ENCODE peak calls at places on chromosomes 1 and 21, in four cellular contexts. F is HCT116, M is tibial nerve, A is uterus. N is an unnamed sample.
A peak's percentile ranks its signal among the peaks of the same experiment; 100 is the strongest.

GRCh38 chr1:177945943-177946650 is 23.8 kb downstream of the SEC16B start:
- DNase-seq in M (peak; percentile 24), F (peak; percentile 44), A (peak; percentile 57), N (peak; percentile 47)

GRCh38 chr1:43324810-43325209 is 12.8 kb upstream of the MPL start:
- DNase-seq in A (no peak), F (no peak), M (no peak), N (no peak)

GRCh38 chr1:180975551-180975950 is 47.1 kb downstream of the STX6 start:
- DNase-seq in F (no peak), M (no peak), A (no peak), N (no peak)

GRCh38 chr1:200670215-200671118 is 760 bp upstream of the DDX59 start:
- DNase-seq in A (no peak), M (peak; percentile 45), F (peak; percentile 69), N (peak; percentile 45)

GRCh38 chr21:40844935-40845334 is 2.0 kb downstream of the DSCAM start:
- DNase-seq in M (no peak), F (no peak), A (no peak), N (no peak)

GRCh38 chr21:46111193-46111571 is 13.3 kb downstream of the COL6A2 start:
- DNase-seq in M (no peak), F (no peak), A (no peak), N (no peak)

GRCh38 chr1:167905182-167905581 is 8.8 kb downstream of the ADCY10 start:
- DNase-seq in M (no peak), A (no peak), F (no peak), N (no peak)

GRCh38 chr1:150066838-150067183 is 765 bp upstream of the VPS45 start:
- DNase-seq in F (no peak), A (no peak), M (no peak), N (no peak)

GRCh38 chr1:54228638-54229079 is 28.7 kb downstream of the MRPL37 start:
- DNase-seq in F (no peak), M (no peak), A (no peak), N (no peak)

GRCh38 chr1:96060621-96061020 is 661.0 kb upstream of the PTBP2 start:
- DNase-seq in M (no peak), F (no peak), A (no peak), N (no peak)

GRCh38 chr1:230836801-230837200 is 31.5 kb downstream of the C1orf198 start:
- DNase-seq in F (no peak), M (no peak), A (no peak), N (no peak)
- TF ChIP-seq POLR2A in F (no peak), M (no peak), A (no peak), N (no peak)

DNA sequence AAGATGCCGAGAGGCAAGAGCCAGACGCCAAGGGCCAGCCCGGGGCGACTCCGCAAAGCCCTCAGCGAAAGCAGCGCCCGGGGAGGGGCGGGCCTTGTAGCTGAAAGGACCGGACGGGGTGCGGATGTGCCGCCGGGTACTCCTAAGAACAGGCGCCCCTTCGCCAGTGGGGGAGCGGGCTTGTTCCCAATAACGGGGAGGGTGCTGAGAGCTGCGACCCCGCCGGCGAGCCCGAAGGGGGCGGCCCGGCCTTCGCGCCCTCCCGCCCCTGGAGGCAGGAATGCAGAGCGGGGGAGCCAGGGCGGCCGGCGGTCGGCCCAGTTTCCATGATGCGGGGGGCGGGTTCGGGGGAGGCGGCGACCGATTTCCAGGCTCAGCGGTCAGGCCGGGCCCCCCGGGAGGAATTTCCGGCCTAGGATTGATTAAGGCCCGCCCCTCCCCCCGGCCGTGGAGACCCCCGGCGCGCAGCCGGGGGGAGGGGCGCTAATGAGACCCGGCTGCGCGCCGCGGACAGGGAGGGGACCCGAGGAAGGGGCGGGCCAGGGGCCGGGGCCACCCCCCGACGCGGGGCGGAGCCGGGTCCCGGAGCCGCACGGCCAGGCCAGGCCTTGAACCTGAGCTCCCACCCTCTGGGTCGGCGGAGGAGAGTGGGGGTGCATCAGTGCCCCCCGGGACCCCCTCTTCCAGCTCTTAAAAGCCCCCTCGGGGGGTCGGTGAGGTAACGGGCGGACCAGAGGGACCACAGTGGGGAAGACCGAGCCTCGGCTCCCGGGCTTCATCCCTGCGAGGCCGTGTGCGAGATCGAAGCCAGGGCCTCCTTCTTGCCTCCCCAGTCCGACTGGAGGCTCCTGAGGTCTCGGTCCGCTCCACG is 898 bp upstream of the TMEM200B start:
- DNase-seq in F (peak; percentile 46), A (peak; percentile 90), M (peak; percentile 82), N (peak; percentile 74)
- TF ChIP-seq POLR2A in F (no peak), A (peak; percentile 89), M (peak; percentile 59), N (peak; percentile 20)

GRCh38 chr1:119635801-119636390 is 12.2 kb downstream of the ZNF697 start:
- DNase-seq in A (no peak), M (no peak), F (no peak), N (no peak)
- TF ChIP-seq POLR2A in A (no peak), M (no peak), F (no peak), N (no peak)

GRCh38 chr1:236066828-236067386 is 2.0 kb upstream of the NID1 start:
- DNase-seq in F (no peak), M (peak; percentile 55), A (peak; percentile 69), N (no peak)
- TF ChIP-seq POLR2A in F (no peak), M (no peak), A (no peak), N (no peak)

N was measured in H54.